ENCODE peak calls at places on chromosomes 3 and 15, in five cellular contexts. O is GM23248, W is dermis microvascular lymphatic vessel endothelial cell, H is spleen, R is RWPE1. P is an unnamed sample.

GRCh38 chr3:146800484-146800883 is 195.3 kb upstream of the PLSCR5 start:
- DNase-seq in O (no peak), W (no peak), H (no peak), R (no peak), P (no peak)

GRCh38 chr3:188362405-188362831 is 208.5 kb downstream of the LPP start:
- DNase-seq in O (peak), W (peak), H (no peak), R (peak), P (no peak)

GRCh38 chr15:66032006-66032405 is 162.7 kb downstream of the RAB11A start:
- DNase-seq in O (no peak), W (no peak), H (no peak), R (no peak), P (no peak)

GRCh38 chr3:110738531-110738930 is 333.1 kb upstream of the NECTIN3 start:
- DNase-seq in O (peak), W (no peak), H (no peak), R (no peak), P (no peak)

GRCh38 chr3:11583226-11583625 is 60.5 kb downstream of the VGLL4 start:
- DNase-seq in O (peak), W (peak), H (no peak), R (no peak), P (no peak)

GRCh38 chr3:155846119-155846518 is 8.1 kb downstream of the SLC33A1 start:
- DNase-seq in O (peak), W (no peak), H (no peak), R (no peak), P (no peak)

GRCh38 chr3:191721390-191721801 is 260.4 kb downstream of the PYDC2 start:
- DNase-seq in O (no peak), W (peak), H (no peak), R (no peak), P (no peak)

GRCh38 chr3:129575987-129576364 is 30.5 kb downstream of the PLXND1 start:
- DNase-seq in O (no peak), W (no peak), H (no peak), R (no peak), P (no peak)

GRCh38 chr3:149581681-149582349 is 76.0 kb downstream of the WWTR1 start:
- DNase-seq in O (peak), W (peak), H (no peak), R (peak), P (no peak)

GRCh38 chr3:72798552-72799195 is 49.6 kb downstream of the SHQ1 start:
- DNase-seq in O (no peak), W (peak), H (no peak), R (no peak), P (no peak)

GRCh38 chr15:69921626-69922624 is 175.8 kb downstream of the TLE3 start:
- DNase-seq in O (no peak), W (no peak), H (no peak), R (no peak), P (no peak)

GRCh38 chr15:50886611-50887350 is 21.7 kb upstream of the AP4E1 start:
- DNase-seq in O (no peak), W (no peak), H (no peak), R (no peak), P (no peak)

GRCh38 chr3:50617096-50617791 is at the start of gene MAPKAPK3:
- DNase-seq in O (peak), W (peak), H (peak), R (no peak), P (no peak)

GRCh38 chr15:79475312-79475711 is 43.2 kb downstream of the MINAR1 start:
- DNase-seq in O (peak), W (no peak), H (no peak), R (no peak), P (no peak)

GRCh38 chr3:171028779-171029232 is 2.3 kb upstream of the SLC2A2 start:
- DNase-seq in O (peak), W (no peak), H (no peak), R (peak), P (no peak)

GRCh38 chr15:39358441-39359041 is 222.3 kb upstream of the THBS1 start:
- DNase-seq in O (peak), W (peak), H (no peak), R (peak), P (no peak)

GRCh38 chr15:80578206-80578595 is 116.9 kb upstream of the ABHD17C start:
- DNase-seq in O (no peak), W (no peak), H (peak), R (no peak), P (no peak)

GRCh38 chr3:8386221-8386620 is 115.4 kb upstream of the LMCD1 start:
- DNase-seq in O (peak), W (no peak), H (no peak), R (no peak), P (no peak)

GRCh38 chr3:16334909-16335308 is 69.9 kb downstream of the OXNAD1 start:
- DNase-seq in O (peak), W (peak), H (no peak), R (no peak), P (no peak)

GRCh38 chr3:152183473-152183872 is 85.3 kb upstream of the MBNL1 start:
- DNase-seq in O (no peak), W (peak), H (no peak), R (no peak), P (peak)

GRCh38 chr3:173138031-173138430 is 3.0 kb downstream of the SPATA16 start:
- DNase-seq in O (no peak), W (no peak), H (no peak), R (no peak), P (no peak)

GRCh38 chr15:26974120-26974780 is 3.3 kb downstream of the GABRG3 start:
- DNase-seq in O (peak), W (no peak), H (no peak), R (peak), P (peak)

GRCh38 chr3:185983495-185984141 is 45.8 kb upstream of the TRA2B start:
- DNase-seq in O (peak), W (peak), H (peak), R (peak), P (peak)

GRCh38 chr3:106578911-106579310 is 710.1 kb upstream of the CBLB start:
- DNase-seq in O (peak), W (no peak), H (no peak), R (peak), P (no peak)

GRCh38 chr3:58988041-58988440 is 61.8 kb downstream of the CFAP20DC start:
- DNase-seq in O (no peak), W (no peak), H (no peak), R (no peak), P (no peak)

GRCh38 chr3:79392479-79392878 is 375.3 kb downstream of the ROBO1 start:
- DNase-seq in O (peak), W (no peak), H (no peak), R (no peak), P (no peak)

GRCh38 chr3:68088216-68088615 is 433.8 kb upstream of the SUCLG2 start:
- DNase-seq in O (no peak), W (no peak), H (no peak), R (no peak), P (no peak)

GRCh38 chr3:184687363-184688049 is 24.4 kb downstream of the MAGEF1 start:
- DNase-seq in O (no peak), W (no peak), H (peak), R (no peak), P (peak)

GRCh38 chr3:124520970-124521369 is 209.3 kb upstream of the UMPS start:
- DNase-seq in O (peak), W (peak), H (no peak), R (no peak), P (no peak)

GRCh38 chr3:194485471-194485875 is 1.3 kb downstream of the ATP13A3 start:
- DNase-seq in O (peak), W (no peak), H (no peak), R (peak), P (no peak)

P was measured in hippocampal formation.